ENCODE peak calls at places on chromosome 13, in eight cellular contexts. W is IMR-90, V is hepatocyte, R is PC-3, D is fibroblast of lung, G is mesenchymal stem cell, N is astrocyte, Z is OCI-LY7. F is an unnamed sample. For H3K9me3, the result is how much of the 10 kb centered on the place peaks cover.

GRCh38 chr13:24610956-24611355 is 69.3 kb upstream of the ATP12A start:
- DNase-seq in D (no peak), V (no peak), R (no peak), W (no peak), G (no peak), Z (no peak), N (no peak), F (no peak)

GRCh38 chr13:40379794-40380608 is 286.4 kb downstream of the FOXO1 start:
- DNase-seq in Z (no peak), D (no peak), V (no peak), G (no peak), W (no peak), R (no peak), N (no peak), F (no peak)

GRCh38 chr13:95349267-95349666 is 48.0 kb upstream of the ABCC4 start:
- DNase-seq in Z (no peak), V (no peak), R (no peak), W (peak), D (peak), N (peak), G (peak), F (no peak)

GRCh38 chr13:26881154-26881553 is 120.6 kb upstream of the GPR12 start:
- DNase-seq in N (peak), R (peak), D (peak), W (peak), Z (no peak), G (no peak), V (no peak), F (peak)

GRCh38 chr13:75135325-75135825 is 346.6 kb downstream of the TBC1D4 start:
- DNase-seq in D (peak), N (peak), Z (no peak), V (peak), W (peak), R (peak), G (peak), F (no peak)

GRCh38 chr13:86085890-86086289 is 286.7 kb upstream of the SLITRK6 start:
- DNase-seq in V (no peak), D (peak), W (no peak), R (peak), Z (no peak), G (no peak), N (no peak), F (no peak)

GRCh38 chr13:94233401-94233800 is 246.1 kb downstream of the DCT start:
- DNase-seq in V (peak), Z (no peak), N (peak), G (peak), D (peak), W (peak), R (peak), F (peak)

GRCh38 chr13:41496420-41497234 is 39.3 kb downstream of the RGCC start:
- DNase-seq in W (peak), Z (no peak), R (no peak), D (peak), G (peak), N (peak), V (no peak), F (peak)

GRCh38 chr13:42656136-42656535 is 82.2 kb downstream of the TNFSF11 start:
- DNase-seq in D (no peak), R (no peak), V (no peak), G (no peak), Z (no peak), N (no peak), W (no peak), F (no peak)

GRCh38 chr13:99335603-99336002 is 28.4 kb upstream of the GPR183 start:
- DNase-seq in W (no peak), D (no peak), V (no peak), R (no peak), G (no peak), Z (peak), N (no peak), F (no peak)

GRCh38 chr13:52454459-52454824 is 836 bp upstream of the CKAP2 start:
- DNase-seq in D (peak), V (peak), Z (peak), W (peak), G (peak), R (peak), N (no peak), F (no peak)

GRCh38 chr13:51330741-51331140 is 8.8 kb upstream of the SERPINE3 start:
- DNase-seq in W (no peak), D (no peak), Z (no peak), V (no peak), R (no peak), N (peak), G (no peak), F (peak)

GRCh38 chr13:109657395-109657794 is 129.0 kb downstream of the IRS2 start:
- DNase-seq in W (no peak), Z (no peak), G (no peak), D (no peak), N (no peak), V (no peak), R (no peak), F (no peak)

GRCh38 chr13:28984825-28985224 is 164.7 kb downstream of the MTUS2 start:
- DNase-seq in Z (no peak), N (no peak), D (no peak), G (no peak), R (no peak), W (no peak), V (no peak), F (no peak)

GRCh38 chr13:112065867-112066623 is 904 bp upstream of the SOX1 start:
- DNase-seq in W (no peak), V (no peak), G (no peak), R (no peak), N (no peak), Z (no peak), D (no peak), F (peak)

GRCh38 chr13:29498426-29499040 is 97.0 kb downstream of the SLC7A1 start:
- DNase-seq in W (no peak), Z (no peak), V (no peak), N (no peak), D (no peak), G (no peak), R (no peak), F (no peak)

GRCh38 chr13:100674363-100674847 is at the start of gene TMTC4:
- DNase-seq in N (no peak), R (no peak), D (no peak), W (no peak), G (no peak), V (peak), Z (no peak), F (no peak)

GRCh38 chr13:46057251-46058015 is 4.9 kb upstream of the ZC3H13 start:
- DNase-seq in V (no peak), N (no peak), W (peak), R (no peak), Z (no peak), G (peak), D (no peak), F (peak)

GRCh38 chr13:49214917-49215376 is 5.2 kb upstream of the MLNR start:
- DNase-seq in W (peak), V (no peak), R (peak), N (no peak), D (no peak), Z (peak), G (no peak), F (no peak)

DNA sequence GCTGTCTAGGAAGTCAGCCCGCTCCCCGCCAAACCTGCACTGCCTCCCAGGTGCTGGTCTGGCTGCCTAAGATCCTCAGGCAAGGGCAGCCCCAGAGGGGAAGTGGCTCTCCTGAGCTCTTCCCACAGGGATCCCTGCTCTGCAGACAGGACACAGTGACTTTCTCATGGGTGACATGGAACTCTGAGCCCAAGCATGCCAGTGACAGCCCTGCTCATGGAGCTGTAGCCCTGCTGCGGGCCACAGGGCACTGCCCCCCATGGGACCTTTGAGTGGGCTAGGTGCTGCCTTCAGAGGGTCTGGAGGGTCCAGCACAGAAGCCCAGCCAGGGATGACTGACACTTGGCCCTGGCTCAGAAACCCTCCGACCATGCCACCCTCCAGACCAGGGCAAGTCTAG is 109.1 kb downstream of the TUBA3C start:
- DNase-seq in R (no peak), N (no peak), W (no peak), V (no peak), D (no peak), G (no peak), Z (no peak), F (no peak)
- H3K9me3 ChIP-seq in R (under half), N (under half), W (under half), V (under half), D (under half), G (under half), Z (under half), F (under half)

DNA sequence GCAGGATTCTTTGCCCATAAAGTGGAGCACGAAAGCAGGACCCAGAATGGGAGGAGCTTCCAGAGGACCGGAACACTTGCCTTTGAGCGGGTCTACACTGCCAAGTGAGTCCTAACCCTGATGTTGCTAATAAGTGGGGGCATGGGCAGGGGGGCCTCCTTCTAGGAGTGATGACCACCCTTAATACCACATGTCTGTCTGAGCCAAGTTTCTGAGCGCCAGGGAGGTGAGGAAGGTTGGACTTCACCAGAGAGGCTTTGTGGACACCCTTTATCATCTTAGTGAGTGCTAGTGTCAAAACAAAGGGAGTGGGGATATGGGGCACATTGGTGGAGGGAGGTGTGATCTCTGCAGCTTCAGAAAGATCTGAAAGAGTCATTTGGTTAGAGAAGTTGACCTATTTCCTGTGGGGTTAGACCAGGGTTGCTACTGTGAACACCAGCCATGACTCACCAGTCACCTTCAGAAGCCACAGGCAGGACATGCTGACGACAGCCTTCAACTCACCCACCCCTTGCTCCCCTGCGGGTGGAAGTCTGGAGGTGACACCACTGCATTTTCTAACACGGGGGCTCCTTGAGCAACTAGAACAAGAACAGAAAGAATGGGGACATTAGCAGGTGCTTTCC is 8.8 kb downstream of the ALOX5AP start:
- DNase-seq in W (peak), D (peak), G (peak), R (peak), V (peak), Z (peak), N (peak), F (no peak)
- H3K4me2 ChIP-seq in W (peak), D (peak), G (peak), R (peak), V (peak), Z (no peak), N (peak), F (peak)

DNA sequence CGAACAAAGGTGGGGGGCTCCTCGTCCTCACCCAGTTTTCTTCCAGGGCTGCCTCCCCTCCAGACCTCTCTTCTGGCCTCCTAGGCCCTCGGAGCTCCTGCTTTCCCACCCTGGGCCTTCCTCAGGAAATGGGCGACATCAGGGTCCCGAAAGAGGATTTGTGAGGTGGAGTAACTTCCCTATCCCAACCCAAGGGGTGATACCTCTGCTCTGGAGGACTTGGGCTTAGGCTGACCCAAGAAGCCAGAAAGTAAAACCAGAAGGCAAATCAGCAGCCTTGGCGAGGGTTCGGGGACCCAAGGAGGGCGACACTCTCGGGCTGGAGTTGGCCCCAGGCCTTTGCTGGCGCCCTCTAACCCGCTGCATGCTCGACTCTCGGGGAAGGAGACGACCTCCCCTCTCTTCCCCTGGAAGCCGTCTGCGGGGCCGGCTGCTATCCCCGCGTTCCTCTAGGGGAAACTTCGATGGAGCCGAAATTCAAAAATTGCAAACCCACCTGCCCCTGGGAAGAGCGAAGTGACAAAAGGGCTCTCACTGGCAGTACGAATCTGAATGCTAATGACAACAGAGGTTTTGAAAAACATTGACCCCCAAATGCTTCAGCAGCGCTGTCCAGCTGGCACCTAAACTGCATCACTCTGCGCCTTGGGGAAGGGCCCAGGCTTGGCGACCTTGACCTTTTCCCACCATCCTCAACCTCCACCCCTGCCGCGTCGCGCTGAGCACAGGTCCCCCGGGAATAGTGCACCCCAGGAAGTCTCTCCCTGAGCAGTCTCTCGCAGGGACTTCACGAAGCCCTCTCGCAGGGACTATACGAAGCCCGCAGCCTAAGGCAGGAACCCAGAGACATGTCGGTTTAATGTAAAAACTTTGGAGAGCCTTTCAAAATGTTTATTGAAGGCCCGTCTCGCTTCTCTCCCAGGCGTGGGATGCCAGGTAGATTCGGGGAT is 2.4 kb downstream of the PDX1 start:
- DNase-seq in D (no peak), V (no peak), Z (no peak), N (no peak), W (no peak), G (no peak), R (no peak), F (peak)
- H3K9me3 ChIP-seq in D (under half), V (under half), Z (under half), N (under half), W (under half), G (under half), R (under half), F (under half)

GRCh38 chr13:31965361-31966066 is 66.1 kb upstream of the FRY start:
- DNase-seq in D (peak), W (peak), N (peak), Z (no peak), V (peak), R (no peak), G (peak), F (no peak)
- H3K4me2 ChIP-seq in D (no peak), W (peak), N (peak), Z (no peak), V (no peak), R (no peak), G (peak), F (peak)

DNA sequence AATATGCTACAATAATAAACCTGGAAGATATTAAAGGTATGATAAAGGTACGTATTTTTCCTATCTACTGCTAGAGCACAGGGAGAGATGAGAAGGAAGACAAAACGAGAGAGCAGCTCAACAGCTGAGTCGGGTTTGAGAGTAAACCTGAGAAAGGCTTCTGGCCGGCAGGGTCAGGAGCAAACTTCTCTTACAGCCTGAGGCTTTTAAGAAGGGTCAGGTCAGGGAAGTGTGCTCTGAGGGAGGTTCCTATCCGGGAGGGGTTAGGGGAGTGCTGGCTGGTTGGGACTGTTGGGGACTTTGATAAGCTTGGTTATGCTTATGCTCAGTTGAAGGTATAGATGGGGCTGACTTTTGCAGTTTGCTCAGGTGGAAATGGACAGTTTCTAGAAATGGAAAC is 77.7 kb upstream of the PRR20A start:
- DNase-seq in D (no peak), V (no peak), G (no peak), Z (no peak), R (no peak), N (no peak), W (no peak), F (no peak)
- H3K9me3 ChIP-seq in D (under half), V (under half), G (under half), Z (under half), R (under half), N (under half), W (under half), F (under half)

GRCh38 chr13:97979556-97979955 is 26.1 kb downstream of the IPO5 start:
- DNase-seq in G (no peak), D (no peak), Z (no peak), N (no peak), W (no peak), R (no peak), V (no peak), F (no peak)
- H3K4me2 ChIP-seq in G (no peak), D (peak), Z (peak), N (peak), W (no peak), R (peak), V (no peak), F (peak)

DNA sequence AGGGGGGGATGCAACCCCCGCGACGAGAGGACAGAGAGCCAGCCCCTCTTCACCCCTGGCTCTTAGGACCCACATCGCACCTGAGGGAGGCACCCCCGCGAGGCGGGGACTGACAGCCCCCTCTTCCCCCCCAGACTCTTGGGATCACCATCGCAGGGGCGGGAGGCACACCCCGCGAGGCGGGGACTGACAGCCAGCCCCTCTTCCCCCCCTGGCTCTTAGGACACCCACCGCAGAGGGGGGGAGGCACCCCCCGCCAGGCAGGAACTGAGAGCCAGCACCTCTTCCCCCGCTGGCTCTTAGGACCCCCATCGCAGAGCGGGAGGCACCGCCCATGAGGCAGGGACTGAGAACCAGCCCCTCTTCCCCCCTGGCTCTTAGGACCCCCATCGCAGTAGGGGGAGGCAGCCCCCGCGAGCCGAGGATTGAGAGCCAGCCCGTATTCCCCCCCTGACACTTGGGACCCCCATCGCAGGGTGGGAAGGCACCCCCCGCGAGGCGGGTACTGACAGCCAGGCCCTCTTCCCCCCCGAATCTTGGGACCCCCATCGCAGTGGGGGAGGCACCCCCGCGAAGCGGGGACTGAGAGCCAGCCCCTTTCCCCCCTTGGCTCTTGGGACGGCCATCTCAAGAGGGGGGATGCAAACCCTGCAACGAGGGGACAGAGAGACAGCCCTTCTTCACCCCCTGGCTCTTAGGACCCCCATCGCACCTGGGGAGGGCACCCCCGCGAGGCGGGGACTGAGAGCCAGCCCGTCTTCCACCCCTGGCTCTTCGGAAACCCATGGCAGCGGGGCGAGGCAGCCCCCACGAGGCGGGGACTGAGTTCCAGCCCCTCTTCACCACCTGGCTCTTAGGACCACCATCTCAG is 2425.1 kb upstream of the PCDH20 start:
- DNase-seq in Z (no peak), D (no peak), N (no peak), R (no peak), G (no peak), V (no peak), W (no peak), F (peak)
- H3K9me3 ChIP-seq in Z (under half), D (under half), N (under half), R (under half), G (under half), V (under half), W (under half), F (under half)

GRCh38 chr13:106415427-106415826 is 120.0 kb downstream of the EFNB2 start:
- DNase-seq in G (peak), N (no peak), V (no peak), D (no peak), R (no peak), Z (no peak), W (peak), F (peak)
- H3K4me2 ChIP-seq in G (no peak), N (no peak), V (no peak), D (no peak), R (no peak), Z (no peak), W (no peak), F (no peak)

GRCh38 chr13:54591540-54591939 is 1562.9 kb downstream of the OLFM4 start:
- DNase-seq in R (no peak), G (no peak), D (no peak), V (no peak), N (no peak), W (no peak), Z (no peak), F (no peak)
- H3K9me3 ChIP-seq in R (under half), G (under half), D (under half), V (under half), N (under half), W (under half), Z (under half), F (under half)

F was measured in osteoblast.